ENCODE peak calls at places on chromosomes 4 and X, in ten cellular contexts. L is HFFc6, V is ovary, A is brain microvascular endothelial cell, Z is HCT116, T is stomach, S is BE2C, R is nephron progenitor cell, X is neural crest cell, P is GM12865. Y is an unnamed sample.

GRCh38 chr4:151409470-151410313 is 716 bp downstream of the FHIP1A start:
- DNase-seq in A (no peak), X (no peak), L (no peak), R (peak; percentile 66), S (peak; percentile 14), P (no peak), T (peak; percentile 49), V (peak; percentile 39), Z (peak; percentile 3), Y (no peak)

GRCh38 chr4:142512161-142512560 is 333.9 kb downstream of the INPP4B start:
- DNase-seq in X (no peak), Z (no peak), R (no peak), V (no peak), S (no peak), T (no peak), P (no peak), L (peak; percentile 17), A (no peak), Y (no peak)

GRCh38 chr4:6188687-6189305 is 11.6 kb downstream of the JAKMIP1 start:
- DNase-seq in R (no peak), T (no peak), A (no peak), P (no peak), L (peak; percentile 4), V (no peak), Z (no peak), S (no peak), X (no peak), Y (no peak)

GRCh38 chr4:74223098-74223497 is 65.2 kb downstream of the MTHFD2L start:
- DNase-seq in S (no peak), R (no peak), P (no peak), T (no peak), L (no peak), A (no peak), V (no peak), Z (no peak), X (no peak), Y (no peak)

GRCh38 chr4:41296995-41297394 is 40.3 kb downstream of the UCHL1 start:
- DNase-seq in A (no peak), R (no peak), T (no peak), S (no peak), X (no peak), V (no peak), L (no peak), Z (no peak), P (no peak), Y (no peak)

GRCh38 chrX:136259543-136259942 is 8.3 kb upstream of the MAP7D3 start:
- DNase-seq in R (no peak), L (peak; percentile 24), A (peak; percentile 39), T (no peak), V (peak; percentile 39), S (no peak), X (no peak), Z (no peak), P (no peak), Y (no peak)

GRCh38 chrX:129522184-129523059 is 868 bp downstream of the SMARCA1 start:
- DNase-seq in X (peak; percentile 46), L (peak; percentile 55), S (peak; percentile 55), V (peak; percentile 70), Z (peak; percentile 16), R (peak; percentile 79), A (peak; percentile 45), T (peak; percentile 63), P (no peak), Y (peak; percentile 15)

GRCh38 chrX:41512394-41512793 is 65.3 kb downstream of the NYX start:
- DNase-seq in T (no peak), L (no peak), S (no peak), R (no peak), Z (no peak), P (peak; percentile 78), A (no peak), X (no peak), V (no peak), Y (no peak)

GRCh38 chr4:187236491-187236890 is 512.8 kb upstream of the FAT1 start:
- DNase-seq in R (no peak), X (no peak), S (no peak), Z (no peak), P (no peak), T (no peak), L (peak; percentile 78), A (peak; percentile 61), V (no peak), Y (no peak)

GRCh38 chrX:26958261-26958660 is 504.9 kb downstream of the PPP4R3C start:
- DNase-seq in Z (no peak), A (no peak), L (no peak), V (no peak), P (no peak), S (no peak), T (no peak), R (no peak), X (no peak), Y (no peak)

GRCh38 chr4:38957239-38957815 is 74.9 kb downstream of the TMEM156 start:
- DNase-seq in V (no peak), T (no peak), A (no peak), X (no peak), R (no peak), P (no peak), Z (no peak), L (no peak), S (no peak), Y (no peak)

GRCh38 chrX:31112226-31112999 is 40.6 kb upstream of the FTHL17 start:
- DNase-seq in X (no peak), S (no peak), Z (no peak), V (no peak), A (no peak), P (no peak), R (no peak), T (no peak), L (no peak), Y (no peak)

GRCh38 chr4:133152330-133152791 is 3.3 kb downstream of the PCDH10 start:
- DNase-seq in X (peak; percentile 4), V (no peak), T (no peak), Z (no peak), A (no peak), L (no peak), R (peak; percentile 28), P (no peak), S (peak; percentile 32), Y (no peak)

GRCh38 chr4:122458625-122459024 is 2.1 kb upstream of the IL2 start:
- DNase-seq in L (peak; percentile 0), V (no peak), Z (no peak), S (no peak), A (peak; percentile 8), P (peak; percentile 52), X (no peak), R (no peak), T (no peak), Y (no peak)

GRCh38 chr4:66000500-66001117 is 330.3 kb upstream of the EPHA5 start:
- DNase-seq in V (no peak), L (no peak), A (no peak), R (no peak), S (no peak), T (no peak), P (no peak), Z (no peak), X (no peak), Y (no peak)

DNA sequence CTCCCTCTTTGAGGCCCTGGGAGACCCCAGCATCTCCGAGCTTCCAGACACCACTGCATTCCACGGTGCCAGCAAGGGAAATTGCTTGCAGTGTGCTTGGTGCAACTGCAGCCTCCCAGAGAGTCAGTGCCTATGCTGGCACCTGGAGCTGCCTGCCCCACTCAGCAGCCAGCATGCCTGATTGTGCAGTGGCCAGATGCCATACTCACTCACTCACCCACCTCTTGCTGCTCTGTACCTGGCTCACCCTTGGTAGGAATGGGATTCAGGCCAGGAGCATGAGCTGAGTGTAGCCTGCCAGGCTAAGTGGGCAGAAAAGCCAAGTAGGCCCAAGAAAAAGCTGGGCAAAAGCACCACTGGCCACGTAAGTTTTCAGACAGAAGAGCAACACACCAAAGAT is 651.4 kb downstream of the GABRG1 start:
- DNase-seq in P (no peak), V (no peak), S (no peak), R (no peak), A (no peak), T (no peak), L (no peak), Z (no peak), X (no peak), Y (no peak)
- TF ChIP-seq CTCF in P (no peak), V (no peak), S (no peak), R (no peak), A (no peak), T (no peak), L (no peak), Z (no peak), X (no peak), Y (no peak)

DNA sequence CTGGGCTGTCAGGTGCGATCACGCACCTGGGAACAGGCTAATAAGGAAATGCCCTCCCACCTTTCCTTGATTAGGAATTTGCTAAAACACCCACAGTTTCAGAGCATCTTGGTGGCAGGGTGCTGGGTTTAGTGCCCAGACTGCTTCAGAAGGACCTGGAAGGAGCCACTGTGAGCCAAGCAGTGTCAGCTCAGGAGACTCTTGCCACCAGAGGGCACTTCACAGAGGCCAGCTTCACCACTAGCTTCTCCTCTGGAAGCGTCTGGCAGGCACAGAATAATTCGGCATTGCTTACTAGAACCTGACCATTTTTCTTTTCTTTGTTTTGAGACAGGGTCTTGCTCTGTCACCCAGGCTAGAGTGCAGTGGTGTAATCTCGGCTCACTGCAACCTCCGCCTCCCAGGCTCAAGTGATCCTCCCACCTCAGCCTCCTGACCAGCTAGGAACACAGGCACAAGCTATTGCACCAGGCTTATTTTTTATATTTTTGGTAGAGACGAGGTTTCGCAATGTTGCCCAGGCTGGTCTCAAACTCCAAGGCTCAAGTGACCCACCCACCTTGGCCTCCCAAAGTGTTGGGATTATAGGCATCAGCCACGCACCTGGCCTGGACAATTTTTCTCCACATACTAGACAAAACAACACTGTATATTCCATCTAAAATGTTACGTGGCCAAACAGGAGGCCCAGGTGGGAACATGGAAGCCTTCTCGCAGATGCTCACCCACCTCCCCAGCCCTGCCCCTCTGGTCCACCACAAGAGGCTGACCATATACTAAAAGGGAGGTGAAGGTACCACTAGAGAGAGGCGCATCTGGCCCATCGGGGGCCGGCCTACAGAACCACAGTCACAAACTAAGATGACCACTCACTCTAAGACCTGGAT is 14.1 kb downstream of the NOP14 start:
- DNase-seq in P (peak; percentile 38), V (no peak), Z (peak; percentile 22), L (peak; percentile 32), S (no peak), A (no peak), X (no peak), R (no peak), T (peak; percentile 62), Y (peak; percentile 46)
- TF ChIP-seq CTCF in P (peak; percentile 41), V (no peak), Z (peak; percentile 35), L (peak; percentile 76), S (peak; percentile 72), A (peak; percentile 75), X (peak; percentile 53), R (peak; percentile 10), T (peak; percentile 19), Y (peak; percentile 36)

DNA sequence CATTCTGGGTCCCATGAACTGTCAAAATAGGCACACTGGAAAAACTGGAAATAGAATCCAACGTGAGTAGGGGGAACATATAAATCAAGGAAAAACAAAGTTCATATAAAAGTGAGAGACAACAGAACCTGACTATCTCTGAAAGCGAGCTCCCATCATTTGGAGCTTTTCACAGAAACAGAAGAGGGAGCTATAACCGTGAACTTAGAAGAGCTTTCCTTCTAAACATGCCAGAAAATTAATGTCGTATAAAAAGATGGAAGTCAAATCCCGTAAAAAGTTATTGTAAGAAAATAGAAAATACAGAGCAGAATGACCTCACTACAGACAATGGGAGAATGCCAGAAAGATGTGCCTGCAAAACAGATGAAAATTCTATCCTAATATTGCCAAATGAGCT is 23.9 kb upstream of the HSD17B10 start:
- DNase-seq in P (no peak), Z (no peak), L (peak; percentile 29), A (no peak), R (no peak), T (no peak), X (no peak), S (no peak), V (no peak), Y (no peak)
- TF ChIP-seq CTCF in P (no peak), Z (peak; percentile 17), L (peak; percentile 52), A (peak; percentile 27), R (no peak), T (no peak), X (no peak), S (peak; percentile 13), V (no peak), Y (peak; percentile 17)

GRCh38 chr4:37890501-37891220 is at the start of gene TBC1D1:
- DNase-seq in Z (no peak), V (peak; percentile 59), T (peak; percentile 75), A (no peak), X (no peak), R (peak; percentile 54), P (peak; percentile 69), S (no peak), L (no peak), Y (no peak)
- TF ChIP-seq CTCF in Z (no peak), V (no peak), T (no peak), A (no peak), X (no peak), R (no peak), P (no peak), S (no peak), L (no peak), Y (no peak)

Y was measured in D721Med.